ENCODE peak calls at places on chromosome X, in six cellular contexts. N is heart right ventricle; K is A549; Z is CD8-positive, alpha-beta T cell; Q is mucosa of descending colon; O is A673. A is an unnamed sample.

GRCh38 chrX:20620301-20620700 is 353.6 kb upstream of the RPS6KA3 start:
- DNase-seq in N (no peak), K (peak; percentile 1), O (no peak), Z (no peak), Q (no peak), A (no peak)

GRCh38 chrX:68196939-68197791 is 236.1 kb downstream of the OPHN1 start:
- DNase-seq in N (peak; percentile 19), K (peak; percentile 40), Z (no peak), O (peak; percentile 64), Q (no peak), A (peak; percentile 36)

GRCh38 chrX:27976284-27976683 is 5.0 kb downstream of the DCAF8L1 start:
- DNase-seq in Q (no peak), N (peak; percentile 4), K (no peak), Z (no peak), O (peak; percentile 49), A (no peak)

GRCh38 chrX:133640161-133641015 is 225.1 kb upstream of the GPC4 start:
- DNase-seq in Z (no peak), N (no peak), Q (no peak), K (no peak), O (peak; percentile 40), A (no peak)

GRCh38 chrX:94492541-94492940 is 818.5 kb downstream of the FAM133A start:
- DNase-seq in O (no peak), N (no peak), Z (no peak), K (no peak), Q (no peak), A (no peak)

GRCh38 chrX:100368167-100368566 is 41.9 kb downstream of the PCDH19 start:
- DNase-seq in Q (no peak), K (peak; percentile 5), Z (no peak), O (peak; percentile 9), N (no peak), A (peak; percentile 19)

GRCh38 chrX:120697053-120697452 is 67.2 kb upstream of the C1GALT1C1 start:
- DNase-seq in Z (no peak), Q (no peak), O (no peak), K (no peak), N (no peak), A (no peak)

GRCh38 chrX:134821370-134821769 is 163.1 kb upstream of the PLAC1 start:
- DNase-seq in Z (no peak), O (peak; percentile 14), K (no peak), N (peak; percentile 63), Q (no peak), A (no peak)

GRCh38 chrX:43706786-43707185 is 50.7 kb downstream of the MAOA start:
- DNase-seq in O (no peak), Q (no peak), K (no peak), N (no peak), Z (no peak), A (no peak)

GRCh38 chrX:21658152-21658737 is at the start of gene KLHL34:
- DNase-seq in O (no peak), Z (no peak), Q (peak; percentile 43), K (no peak), N (peak; percentile 11), A (no peak)

GRCh38 chrX:14718403-14718802 is 154.5 kb downstream of the FANCB start:
- DNase-seq in Q (no peak), N (no peak), K (no peak), Z (no peak), O (no peak), A (no peak)
- H3K4me3 ChIP-seq in Q (no peak overlapping the region), N (no peak overlapping the region), K (no peak overlapping the region), Z (no peak overlapping the region), O (no peak overlapping the region), A (no peak overlapping the region)

GRCh38 chrX:143634373-143634685 is 1.6 kb downstream of the SLITRK4 start:
- DNase-seq in Q (peak; percentile 13), Z (no peak), N (no peak), O (no peak), K (no peak), A (no peak)
- H3K4me3 ChIP-seq in Q (no peak overlapping the region), Z (no peak overlapping the region), N (peak overlapping the region; percentile 46), O (no peak overlapping the region), K (peak overlapping the region; percentile 23), A (no peak overlapping the region)

DNA sequence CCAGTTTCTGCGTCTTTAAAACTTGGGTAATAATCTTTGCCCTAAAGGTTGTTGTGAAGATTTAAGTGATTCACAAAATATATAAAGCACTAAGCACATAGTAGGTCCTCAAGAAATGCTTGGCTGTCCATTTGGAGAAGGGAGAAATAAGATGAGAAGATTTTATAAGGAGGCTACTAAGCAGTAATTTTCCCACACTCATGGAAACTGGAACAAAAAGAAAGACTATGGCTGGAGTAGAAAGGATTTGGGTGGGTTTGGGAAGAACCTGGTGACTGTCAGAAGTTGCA is 47.0 kb downstream of the PRPS1 start:
- DNase-seq in K (no peak), Q (no peak), O (no peak), Z (no peak), N (no peak), A (no peak)
- H3K4me3 ChIP-seq in K (peak overlapping the region; percentile 61), Q (no peak overlapping the region), O (peak overlapping the region; percentile 49), Z (peak overlapping the region; percentile 78), N (peak overlapping the region; percentile 45), A (no peak overlapping the region)

GRCh38 chrX:2693123-2693438 is 2.0 kb downstream of the CD99 start:
- DNase-seq in N (no peak), O (no peak), Q (no peak), Z (no peak), K (no peak), A (no peak)
- H3K4me3 ChIP-seq in N (peak overlapping the region; percentile 95), O (peak overlapping the region; percentile 100), Q (no peak overlapping the region), Z (peak overlapping the region; percentile 80), K (no peak overlapping the region), A (peak overlapping the region; percentile 94)

GRCh38 chrX:31836479-31836878 is 764.6 kb upstream of the FTHL17 start:
- DNase-seq in Q (no peak), Z (no peak), K (no peak), N (no peak), O (no peak), A (no peak)
- H3K4me3 ChIP-seq in Q (no peak overlapping the region), Z (no peak overlapping the region), K (no peak overlapping the region), N (no peak overlapping the region), O (no peak overlapping the region), A (no peak overlapping the region)

DNA sequence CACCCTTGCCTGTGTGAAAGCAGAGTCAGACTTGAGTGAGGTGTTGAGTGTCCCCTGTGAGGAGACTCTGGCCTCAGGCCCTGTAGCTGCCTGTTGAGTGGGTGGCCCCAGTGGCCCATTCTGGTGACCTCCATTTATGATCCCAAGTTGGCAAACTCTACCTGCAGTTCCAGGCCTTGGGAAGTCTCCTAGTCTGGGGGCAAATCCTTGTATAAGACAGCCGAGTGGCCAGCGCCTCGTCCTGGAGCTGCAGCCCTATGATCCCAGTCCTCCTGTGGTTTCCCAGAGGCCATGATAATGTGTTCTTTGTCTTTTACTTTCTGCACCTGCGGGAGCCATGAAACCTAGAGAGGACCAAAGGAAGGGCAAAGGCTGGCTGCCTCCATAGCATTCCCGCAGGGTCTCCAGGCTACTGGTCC is 58.7 kb downstream of the NBDY start:
- DNase-seq in O (no peak), K (no peak), N (no peak), Q (no peak), Z (no peak), A (no peak)
- H3K4me3 ChIP-seq in O (no peak overlapping the region), K (no peak overlapping the region), N (no peak overlapping the region), Q (no peak overlapping the region), Z (no peak overlapping the region), A (no peak overlapping the region)

GRCh38 chrX:105098812-105099211 is 121.7 kb downstream of the TEX13A start:
- DNase-seq in Q (no peak), Z (no peak), O (no peak), K (no peak), N (no peak), A (no peak)

GRCh38 chrX:105101378-105101777 is 119.1 kb downstream of the TEX13A start:
- DNase-seq in Z (no peak), O (no peak), Q (no peak), N (no peak), K (no peak), A (no peak)

DNA sequence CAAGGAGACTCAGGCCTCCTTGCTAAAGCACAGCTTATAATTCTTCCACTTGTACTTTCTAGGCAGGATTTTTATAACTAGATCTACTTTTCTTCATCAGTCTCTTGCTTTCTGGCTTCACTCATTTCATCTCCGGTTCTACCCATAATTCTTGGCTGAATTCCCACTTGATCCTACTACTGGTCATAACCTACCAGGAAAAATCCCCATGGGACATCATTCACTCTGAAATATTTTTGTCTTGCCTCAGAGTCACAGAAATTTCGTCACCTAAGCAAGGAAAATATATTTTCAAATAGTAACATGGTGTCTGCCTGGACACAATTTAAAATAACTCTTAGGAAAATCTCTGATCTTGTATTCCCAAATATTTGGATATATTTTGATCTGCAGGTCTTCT is 122.3 kb downstream of the TEX13A start:
- DNase-seq in N (no peak), Q (no peak), Z (no peak), O (no peak), K (no peak), A (no peak)
- H3K4me3 ChIP-seq in N (no peak overlapping the region), Q (no peak overlapping the region), Z (no peak overlapping the region), O (no peak overlapping the region), K (no peak overlapping the region), A (no peak overlapping the region)

DNA sequence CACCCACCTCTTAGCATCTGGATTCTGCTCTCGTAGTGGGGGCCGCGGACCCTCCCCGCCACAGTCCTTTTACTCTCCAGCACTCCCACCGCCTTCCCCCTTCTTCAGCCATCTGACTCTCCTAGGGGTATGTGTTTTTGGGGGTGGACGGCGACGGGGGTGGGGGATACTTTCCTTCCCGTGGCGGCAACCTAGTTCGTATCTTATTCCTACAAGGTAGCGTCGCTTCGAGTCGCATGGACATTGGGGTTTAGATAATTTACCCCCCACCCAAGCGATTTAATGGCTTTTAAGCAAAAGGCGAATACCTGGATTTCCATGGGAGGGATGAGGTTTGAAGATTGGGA is 1.3 kb upstream of the BCORL1 start:
- DNase-seq in Q (no peak), N (no peak), K (no peak), Z (no peak), O (no peak), A (no peak)
- H3K4me3 ChIP-seq in Q (peak overlapping the region; percentile 17), N (no peak overlapping the region), K (no peak overlapping the region), Z (peak overlapping the region; percentile 59), O (no peak overlapping the region), A (peak overlapping the region; percentile 42)

GRCh38 chrX:72280210-72280882 is 3.3 kb upstream of the RPS4X start:
- DNase-seq in N (no peak), Q (no peak), K (no peak), Z (no peak), O (no peak), A (no peak)

GRCh38 chrX:72276478-72276953 is 532 bp downstream of the RPS4X start:
- DNase-seq in Z (no peak), O (no peak), N (peak; percentile 3), Q (no peak), K (no peak), A (no peak)

DNA sequence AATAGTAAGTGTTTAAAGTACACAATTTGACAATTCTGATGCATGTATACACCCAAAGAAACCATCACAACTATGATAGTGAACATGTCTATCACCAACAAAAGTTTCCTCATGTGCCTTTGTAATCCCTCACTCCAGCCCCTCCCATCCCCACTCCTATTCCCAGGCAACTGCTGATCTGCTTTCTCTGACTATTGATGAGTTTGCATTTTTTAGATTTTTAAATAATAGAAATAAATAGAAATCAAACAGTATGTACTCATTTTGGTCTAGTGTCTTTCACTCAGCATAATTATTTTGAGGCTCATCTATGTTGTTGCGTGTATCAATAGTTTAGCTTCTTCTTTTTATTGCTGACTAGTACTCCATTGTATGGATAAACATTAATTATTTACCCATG is 5.3 kb upstream of the RPS4X start:
- DNase-seq in K (no peak), Q (no peak), N (no peak), Z (no peak), O (no peak), A (no peak)
- H3K4me3 ChIP-seq in K (no peak overlapping the region), Q (no peak overlapping the region), N (no peak overlapping the region), Z (no peak overlapping the region), O (no peak overlapping the region), A (no peak overlapping the region)